ENCODE peak calls at places on chromosome 6, in nine cellular contexts. One of them, this sample, is unnamed.
A peak's percentile ranks its signal among the peaks of the same experiment; 100 is the strongest.

GRCh38 chr6:4100655-4101054 is 21.7 kb upstream of the FAM217A start:
- DNase-seq in RKO: no peak
- DNase-seq in GM12864: no peak
- DNase-seq in IMR-90: no peak
- DNase-seq in activated CD4-positive, CD25-positive, alpha-beta regulatory T cell: no peak
- DNase-seq in GM13976: no peak
- DNase-seq in cerebellum: no peak
- DNase-seq in ELR: no peak
- DNase-seq in NCI-H1092: no peak
- DNase-seq in this sample: no peak

GRCh38 chr6:166848979-166849756 is 107.2 kb downstream of the RNASET2 start:
- DNase-seq in RKO: no peak
- DNase-seq in GM12864: no peak
- DNase-seq in IMR-90: no peak
- DNase-seq in activated CD4-positive, CD25-positive, alpha-beta regulatory T cell: no peak
- DNase-seq in GM13976: no peak
- DNase-seq in cerebellum: no peak
- DNase-seq in ELR: no peak
- DNase-seq in NCI-H1092: no peak
- DNase-seq in this sample: no peak

GRCh38 chr6:53484409-53485280 is 60.3 kb downstream of the GCLC start:
- DNase-seq in RKO: peak; percentile 70
- DNase-seq in GM12864: peak; percentile 49
- DNase-seq in IMR-90: peak; percentile 75
- DNase-seq in activated CD4-positive, CD25-positive, alpha-beta regulatory T cell: peak; percentile 39
- DNase-seq in GM13976: peak; percentile 21
- DNase-seq in cerebellum: peak; percentile 48
- DNase-seq in ELR: peak; percentile 78
- DNase-seq in NCI-H1092: peak; percentile 25
- DNase-seq in this sample: peak; percentile 90

GRCh38 chr6:92840246-92840930 is 579.0 kb downstream of the EPHA7 start:
- DNase-seq in RKO: no peak
- DNase-seq in GM12864: no peak
- DNase-seq in IMR-90: no peak
- DNase-seq in activated CD4-positive, CD25-positive, alpha-beta regulatory T cell: no peak
- DNase-seq in GM13976: no peak
- DNase-seq in cerebellum: no peak
- DNase-seq in ELR: no peak
- DNase-seq in NCI-H1092: no peak
- DNase-seq in this sample: no peak

GRCh38 chr6:167122041-167122826 is 662 bp upstream of the CCR6 start:
- DNase-seq in RKO: no peak
- DNase-seq in GM12864: no peak
- DNase-seq in IMR-90: no peak
- DNase-seq in activated CD4-positive, CD25-positive, alpha-beta regulatory T cell: no peak
- DNase-seq in GM13976: no peak
- DNase-seq in cerebellum: no peak
- DNase-seq in ELR: no peak
- DNase-seq in NCI-H1092: no peak
- DNase-seq in this sample: no peak

GRCh38 chr6:150418825-150419594 is 50.2 kb downstream of the IYD start:
- DNase-seq in RKO: peak; percentile 57
- DNase-seq in GM12864: no peak
- DNase-seq in IMR-90: peak; percentile 36
- DNase-seq in activated CD4-positive, CD25-positive, alpha-beta regulatory T cell: peak; percentile 15
- DNase-seq in GM13976: peak; percentile 64
- DNase-seq in cerebellum: peak; percentile 3
- DNase-seq in ELR: peak; percentile 51
- DNase-seq in NCI-H1092: peak; percentile 43
- DNase-seq in this sample: peak; percentile 55

GRCh38 chr6:83429857-83430605 is 820 bp downstream of the ME1 start:
- DNase-seq in RKO: no peak
- DNase-seq in GM12864: no peak
- DNase-seq in IMR-90: peak; percentile 40
- DNase-seq in activated CD4-positive, CD25-positive, alpha-beta regulatory T cell: no peak
- DNase-seq in GM13976: no peak
- DNase-seq in cerebellum: no peak
- DNase-seq in ELR: peak; percentile 61
- DNase-seq in NCI-H1092: no peak
- DNase-seq in this sample: peak; percentile 35

GRCh38 chr6:22766979-22767378 is 197.6 kb downstream of the HDGFL1 start:
- DNase-seq in RKO: no peak
- DNase-seq in GM12864: no peak
- DNase-seq in IMR-90: no peak
- DNase-seq in activated CD4-positive, CD25-positive, alpha-beta regulatory T cell: no peak
- DNase-seq in GM13976: no peak
- DNase-seq in cerebellum: no peak
- DNase-seq in ELR: peak; percentile 7
- DNase-seq in NCI-H1092: no peak
- DNase-seq in this sample: no peak

GRCh38 chr6:33713786-33714185 is 2.3 kb upstream of the UQCC2 start:
- DNase-seq in RKO: no peak
- DNase-seq in GM12864: no peak
- DNase-seq in IMR-90: no peak
- DNase-seq in activated CD4-positive, CD25-positive, alpha-beta regulatory T cell: no peak
- DNase-seq in GM13976: no peak
- DNase-seq in cerebellum: no peak
- DNase-seq in ELR: no peak
- DNase-seq in NCI-H1092: no peak
- DNase-seq in this sample: no peak

GRCh38 chr6:44051516-44051915 is 75.7 kb downstream of the MRPL14 start:
- DNase-seq in RKO: no peak
- DNase-seq in GM12864: no peak
- DNase-seq in IMR-90: peak; percentile 90
- DNase-seq in activated CD4-positive, CD25-positive, alpha-beta regulatory T cell: no peak
- DNase-seq in GM13976: no peak
- DNase-seq in cerebellum: no peak
- DNase-seq in ELR: peak; percentile 92
- DNase-seq in NCI-H1092: no peak
- DNase-seq in this sample: no peak

GRCh38 chr6:131924881-131925474 is 26.2 kb downstream of the CCN2 start:
- DNase-seq in RKO: peak; percentile 79
- DNase-seq in GM12864: no peak
- DNase-seq in IMR-90: peak; percentile 66
- DNase-seq in activated CD4-positive, CD25-positive, alpha-beta regulatory T cell: no peak
- DNase-seq in GM13976: peak; percentile 42
- DNase-seq in cerebellum: no peak
- DNase-seq in ELR: peak; percentile 74
- DNase-seq in NCI-H1092: no peak
- DNase-seq in this sample: peak; percentile 72

GRCh38 chr6:23301546-23301945 is 732.2 kb downstream of the HDGFL1 start:
- DNase-seq in RKO: no peak
- DNase-seq in GM12864: no peak
- DNase-seq in IMR-90: peak; percentile 41
- DNase-seq in activated CD4-positive, CD25-positive, alpha-beta regulatory T cell: no peak
- DNase-seq in GM13976: no peak
- DNase-seq in cerebellum: no peak
- DNase-seq in ELR: no peak
- DNase-seq in NCI-H1092: no peak
- DNase-seq in this sample: no peak

GRCh38 chr6:96742702-96743101 is 94.6 kb downstream of the GPR63 start:
- DNase-seq in RKO: no peak
- DNase-seq in GM12864: no peak
- DNase-seq in IMR-90: no peak
- DNase-seq in activated CD4-positive, CD25-positive, alpha-beta regulatory T cell: no peak
- DNase-seq in GM13976: no peak
- DNase-seq in cerebellum: no peak
- DNase-seq in ELR: no peak
- DNase-seq in NCI-H1092: no peak
- DNase-seq in this sample: no peak

GRCh38 chr6:40550096-40550731 is 37.0 kb downstream of the LRFN2 start:
- DNase-seq in RKO: peak; percentile 27
- DNase-seq in GM12864: peak; percentile 19
- DNase-seq in IMR-90: peak; percentile 59
- DNase-seq in activated CD4-positive, CD25-positive, alpha-beta regulatory T cell: no peak
- DNase-seq in GM13976: peak; percentile 50
- DNase-seq in cerebellum: no peak
- DNase-seq in ELR: peak; percentile 67
- DNase-seq in NCI-H1092: no peak
- DNase-seq in this sample: peak; percentile 35

GRCh38 chr6:154893927-154894326 is 101.2 kb upstream of the TIAM2 start:
- DNase-seq in RKO: no peak
- DNase-seq in GM12864: no peak
- DNase-seq in IMR-90: peak; percentile 38
- DNase-seq in activated CD4-positive, CD25-positive, alpha-beta regulatory T cell: no peak
- DNase-seq in GM13976: no peak
- DNase-seq in cerebellum: no peak
- DNase-seq in ELR: peak; percentile 17
- DNase-seq in NCI-H1092: no peak
- DNase-seq in this sample: no peak

GRCh38 chr6:169363590-169363989 is 109.9 kb upstream of the THBS2 start:
- DNase-seq in RKO: no peak
- DNase-seq in GM12864: no peak
- DNase-seq in IMR-90: peak; percentile 49
- DNase-seq in activated CD4-positive, CD25-positive, alpha-beta regulatory T cell: no peak
- DNase-seq in GM13976: no peak
- DNase-seq in cerebellum: no peak
- DNase-seq in ELR: peak; percentile 54
- DNase-seq in NCI-H1092: no peak
- DNase-seq in this sample: no peak

GRCh38 chr6:70280462-70280861 is 22.4 kb downstream of the COL9A1 start:
- DNase-seq in RKO: no peak
- DNase-seq in GM12864: no peak
- DNase-seq in IMR-90: no peak
- DNase-seq in activated CD4-positive, CD25-positive, alpha-beta regulatory T cell: no peak
- DNase-seq in GM13976: no peak
- DNase-seq in cerebellum: no peak
- DNase-seq in ELR: no peak
- DNase-seq in NCI-H1092: peak; percentile 15
- DNase-seq in this sample: no peak

GRCh38 chr6:26412225-26412624 is 10.2 kb downstream of the BTN3A1 start:
- DNase-seq in RKO: no peak
- DNase-seq in GM12864: no peak
- DNase-seq in IMR-90: no peak
- DNase-seq in activated CD4-positive, CD25-positive, alpha-beta regulatory T cell: no peak
- DNase-seq in GM13976: no peak
- DNase-seq in cerebellum: no peak
- DNase-seq in ELR: no peak
- DNase-seq in NCI-H1092: no peak
- DNase-seq in this sample: no peak

GRCh38 chr6:25290306-25291060 is 11.3 kb downstream of the CARMIL1 start:
- DNase-seq in RKO: no peak
- DNase-seq in GM12864: no peak
- DNase-seq in IMR-90: no peak
- DNase-seq in activated CD4-positive, CD25-positive, alpha-beta regulatory T cell: no peak
- DNase-seq in GM13976: no peak
- DNase-seq in cerebellum: no peak
- DNase-seq in ELR: no peak
- DNase-seq in NCI-H1092: no peak
- DNase-seq in this sample: no peak

GRCh38 chr6:134216304-134217029 is 101.4 kb downstream of the SGK1 start:
- DNase-seq in RKO: no peak
- DNase-seq in GM12864: peak; percentile 33
- DNase-seq in IMR-90: no peak
- DNase-seq in activated CD4-positive, CD25-positive, alpha-beta regulatory T cell: no peak
- DNase-seq in GM13976: no peak
- DNase-seq in cerebellum: no peak
- DNase-seq in ELR: no peak
- DNase-seq in NCI-H1092: no peak
- DNase-seq in this sample: no peak